ENCODE peak calls at places on chromosomes 7 and 10, in five cellular contexts. G is GM04504; V is NAMALWA; Q is adrenal gland; J is activated CD4-positive, alpha-beta T cell treated with anti-CD3 and anti-CD28 coated beads, Interleukin-2, amount 10 ng/mL, durations not matched to agents 7 days and 5 days. M is an unnamed sample.

GRCh38 chr10:116973371-116973905 is 31.5 kb downstream of the SHTN1 start:
- DNase-seq in G (no peak), V (no peak), Q (no peak), J (no peak), M (no peak)

GRCh38 chr10:122445904-122446303 is 8.5 kb upstream of the ARMS2 start:
- DNase-seq in G (no peak), V (no peak), Q (no peak), J (no peak), M (no peak)

GRCh38 chr7:141202540-141202939 is 128.7 kb downstream of the TMEM178B start:
- DNase-seq in G (no peak), V (no peak), Q (no peak), J (no peak), M (no peak)

GRCh38 chr7:132343196-132343595 is 233.1 kb downstream of the PLXNA4 start:
- DNase-seq in G (no peak), V (no peak), Q (no peak), J (no peak), M (no peak)

GRCh38 chr7:137360087-137360679 is 16.6 kb upstream of the PTN start:
- DNase-seq in G (no peak), V (no peak), Q (no peak), J (no peak), M (no peak)

GRCh38 chr7:43648725-43649406 is 66.0 kb downstream of the STK17A start:
- DNase-seq in G (peak; percentile 58), V (peak; percentile 75), Q (no peak), J (peak; percentile 86), M (peak; percentile 80)

GRCh38 chr7:2510909-2511768 is 8.4 kb upstream of the LFNG start:
- DNase-seq in G (no peak), V (peak; percentile 93), Q (no peak), J (peak; percentile 62), M (peak; percentile 71)

GRCh38 chr7:70602135-70602534 is 529.8 kb upstream of the GALNT17 start:
- DNase-seq in G (no peak), V (no peak), Q (no peak), J (no peak), M (no peak)

GRCh38 chr7:43467406-43467805 is 115.5 kb upstream of the STK17A start:
- DNase-seq in G (no peak), V (no peak), Q (no peak), J (no peak), M (no peak)

GRCh38 chr10:47165711-47166404 is 134.1 kb upstream of the GDF10 start:
- DNase-seq in G (no peak), V (no peak), Q (peak; percentile 51), J (peak; percentile 48), M (no peak)

GRCh38 chr7:131610007-131610406 is 53.6 kb upstream of the PODXL start:
- DNase-seq in G (no peak), V (no peak), Q (no peak), J (no peak), M (no peak)

GRCh38 chr10:60465801-60466200 is 76.1 kb upstream of the ANK3 start:
- DNase-seq in G (no peak), V (no peak), Q (no peak), J (no peak), M (no peak)

GRCh38 chr10:18400911-18401260 is 250.5 kb downstream of the NSUN6 start:
- DNase-seq in G (no peak), V (no peak), Q (peak; percentile 29), J (no peak), M (peak; percentile 14)

GRCh38 chr10:1190052-1190395 is 133.8 kb downstream of the WDR37 start:
- DNase-seq in G (no peak), V (no peak), Q (no peak), J (no peak), M (no peak)

GRCh38 chr10:27534341-27534740 is 30.2 kb downstream of the RAB18 start:
- DNase-seq in G (no peak), V (no peak), Q (no peak), J (no peak), M (no peak)

GRCh38 chr10:29408847-29409240 is 120.0 kb downstream of the LYZL1 start:
- DNase-seq in G (no peak), V (no peak), Q (no peak), J (no peak), M (no peak)

GRCh38 chr7:102432476-102433318 is 678 bp upstream of the ORAI2 start:
- DNase-seq in G (no peak), V (peak; percentile 87), Q (no peak), J (peak; percentile 17), M (no peak)

GRCh38 chr10:120477723-120478270 is 20.8 kb downstream of the PLPP4 start:
- DNase-seq in G (no peak), V (no peak), Q (no peak), J (no peak), M (no peak)

GRCh38 chr7:154646126-154647013 is 356.6 kb downstream of the PAXIP1 start:
- DNase-seq in G (no peak), V (no peak), Q (no peak), J (no peak), M (no peak)

GRCh38 chr7:24697416-24697815 is 59.8 kb downstream of the GSDME start:
- DNase-seq in G (no peak), V (no peak), Q (no peak), J (no peak), M (no peak)

GRCh38 chr10:132282667-132283603 is 24.8 kb downstream of the STK32C start:
- DNase-seq in G (no peak), V (no peak), Q (no peak), J (no peak), M (no peak)

GRCh38 chr10:103757531-103758293 is 97.7 kb downstream of the SH3PXD2A start:
- DNase-seq in G (peak; percentile 68), V (no peak), Q (peak; percentile 64), J (peak; percentile 84), M (no peak)

GRCh38 chr7:27125986-27126394 is 4.6 kb downstream of the HOXA4 start:
- DNase-seq in G (no peak), V (no peak), Q (no peak), J (no peak), M (no peak)

GRCh38 chr10:8498881-8499280 is 444.4 kb downstream of the GATA3 start:
- DNase-seq in G (no peak), V (no peak), Q (no peak), J (no peak), M (no peak)

GRCh38 chr7:135508853-135509588 is 881 bp downstream of the CNOT4 start:
- DNase-seq in G (no peak), V (peak; percentile 92), Q (no peak), J (peak; percentile 45), M (peak; percentile 29)

GRCh38 chr10:12448729-12449391 is 99.5 kb downstream of the CAMK1D start:
- DNase-seq in G (peak; percentile 33), V (peak; percentile 46), Q (peak; percentile 39), J (peak; percentile 88), M (peak; percentile 68)

GRCh38 chr7:3301831-3302618 is 973 bp downstream of the SDK1 start:
- DNase-seq in G (no peak), V (no peak), Q (no peak), J (no peak), M (no peak)

GRCh38 chr7:106012935-106013439 is 49.9 kb downstream of the CDHR3 start:
- DNase-seq in G (peak; percentile 79), V (no peak), Q (no peak), J (no peak), M (no peak)

GRCh38 chr10:113961261-113961938 is 82.3 kb upstream of the ADRB1 start:
- DNase-seq in G (no peak), V (peak; percentile 76), Q (no peak), J (peak; percentile 85), M (peak; percentile 62)

GRCh38 chr7:18978108-18978495 is 139.3 kb downstream of the TWIST1 start:
- DNase-seq in G (peak; percentile 78), V (no peak), Q (no peak), J (no peak), M (no peak)

GRCh38 chr10:124353896-124354295 is 64.8 kb downstream of the OAT start:
- DNase-seq in G (no peak), V (no peak), Q (no peak), J (no peak), M (no peak)

GRCh38 chr7:36615877-36616276 is 108.4 kb downstream of the AOAH start:
- DNase-seq in G (no peak), V (no peak), Q (no peak), J (no peak), M (no peak)

GRCh38 chr10:70461397-70462348 is 16.9 kb upstream of the PALD1 start:
- DNase-seq in G (no peak), V (peak; percentile 49), Q (peak; percentile 54), J (peak; percentile 54), M (peak; percentile 81)

GRCh38 chr10:123958221-123958620 is 66.6 kb upstream of the CPXM2 start:
- DNase-seq in G (no peak), V (no peak), Q (no peak), J (no peak), M (no peak)

GRCh38 chr10:94193466-94193924 is 169.2 kb downstream of the NOC3L start:
- DNase-seq in G (no peak), V (no peak), Q (no peak), J (no peak), M (no peak)

GRCh38 chr7:133945497-133945896 is 181.6 kb upstream of the LRGUK start:
- DNase-seq in G (no peak), V (no peak), Q (no peak), J (no peak), M (no peak)

GRCh38 chr10:79055892-79056291 is 12.9 kb upstream of the ZMIZ1 start:
- DNase-seq in G (no peak), V (no peak), Q (no peak), J (no peak), M (no peak)

GRCh38 chr7:132249591-132249971 is 326.7 kb downstream of the PLXNA4 start:
- DNase-seq in G (no peak), V (peak; percentile 17), Q (no peak), J (no peak), M (no peak)

GRCh38 chr10:96690755-96691730 is 29.3 kb downstream of the PIK3AP1 start:
- DNase-seq in G (no peak), V (no peak), Q (no peak), J (no peak), M (no peak)

GRCh38 chr7:23315366-23315765 is 16.2 kb downstream of the MALSU1 start:
- DNase-seq in G (no peak), V (no peak), Q (no peak), J (no peak), M (no peak)